ENCODE peak calls at places on chromosomes 5 and 9, in six cellular contexts. V, Z, P, O, I and N are unnamed samples.

GRCh38 chr5:91166040-91166807 is 216.9 kb downstream of the ARRDC3 start:
- DNase-seq in V (no peak), Z (peak; percentile 59), P (no peak), O (no peak), I (peak; percentile 46), N (no peak)

GRCh38 chr5:143705416-143705815 is 106.5 kb upstream of the HMHB1 start:
- DNase-seq in V (no peak), Z (no peak), P (no peak), O (no peak), I (no peak), N (no peak)

GRCh38 chr9:34651876-34652602 is at the start of gene IL11RA:
- DNase-seq in V (no peak), Z (peak; percentile 84), P (no peak), O (no peak), I (peak; percentile 80), N (no peak)

GRCh38 chr9:92723299-92723625 is 41.4 kb downstream of the BICD2 start:
- DNase-seq in V (no peak), Z (peak; percentile 84), P (no peak), O (no peak), I (peak; percentile 50), N (no peak)

GRCh38 chr5:53779541-53779981 is 219.1 kb downstream of the NDUFS4 start:
- DNase-seq in V (no peak), Z (peak; percentile 52), P (no peak), O (no peak), I (peak; percentile 20), N (no peak)

GRCh38 chr5:68214472-68215207 is 916 bp upstream of the PIK3R1 start:
- DNase-seq in V (no peak), Z (no peak), P (no peak), O (no peak), I (no peak), N (no peak)

GRCh38 chr9:113593682-113594281 is 130.3 kb downstream of the RGS3 start:
- DNase-seq in V (no peak), Z (peak; percentile 96), P (peak; percentile 92), O (no peak), I (peak; percentile 99), N (no peak)

GRCh38 chr5:134142806-134143205 is 28.3 kb downstream of the TCF7 start:
- DNase-seq in V (no peak), Z (no peak), P (no peak), O (no peak), I (no peak), N (no peak)